ENCODE peak calls at places on chromosomes 12 and 14, in ten cellular contexts. One of them, this sample, is unnamed. For H3K4me1, the result is how much of the 10 kb centered on the place peaks cover.

GRCh38 chr14:104105071-104105821 is 19.7 kb downstream of the ASPG start:
- DNase-seq in A549: no peak
- DNase-seq in Peyer's patch: no peak
- DNase-seq in heart left ventricle: no peak
- DNase-seq in transverse colon: peak
- DNase-seq in tibial nerve: no peak
- DNase-seq in esophagus squamous epithelium: no peak
- DNase-seq in sigmoid colon: peak
- DNase-seq in uterus: no peak
- DNase-seq in ovary: peak
- DNase-seq in this sample: no peak

GRCh38 chr12:541676-542289 is 82.0 kb downstream of the B4GALNT3 start:
- DNase-seq in esophagus squamous epithelium: no peak
- DNase-seq in A549: no peak
- DNase-seq in sigmoid colon: no peak
- DNase-seq in transverse colon: no peak
- DNase-seq in Peyer's patch: no peak
- DNase-seq in ovary: no peak
- DNase-seq in tibial nerve: no peak
- DNase-seq in uterus: no peak
- DNase-seq in heart left ventricle: no peak
- DNase-seq in this sample: no peak

GRCh38 chr12:38934078-38934584 is 28.7 kb upstream of the CPNE8 start:
- DNase-seq in transverse colon: no peak
- DNase-seq in ovary: no peak
- DNase-seq in sigmoid colon: no peak
- DNase-seq in uterus: no peak
- DNase-seq in heart left ventricle: no peak
- DNase-seq in tibial nerve: no peak
- DNase-seq in A549: no peak
- DNase-seq in Peyer's patch: no peak
- DNase-seq in esophagus squamous epithelium: no peak
- DNase-seq in this sample: no peak

GRCh38 chr14:105071326-105071725 is 6.1 kb upstream of the GPR132 start:
- DNase-seq in tibial nerve: no peak
- DNase-seq in esophagus squamous epithelium: no peak
- DNase-seq in Peyer's patch: no peak
- DNase-seq in ovary: no peak
- DNase-seq in sigmoid colon: no peak
- DNase-seq in heart left ventricle: no peak
- DNase-seq in A549: no peak
- DNase-seq in transverse colon: no peak
- DNase-seq in uterus: no peak
- DNase-seq in this sample: no peak

GRCh38 chr12:111122458-111122878 is 202.1 kb upstream of the MYL2 start:
- DNase-seq in transverse colon: no peak
- DNase-seq in tibial nerve: no peak
- DNase-seq in ovary: no peak
- DNase-seq in A549: no peak
- DNase-seq in uterus: no peak
- DNase-seq in Peyer's patch: no peak
- DNase-seq in esophagus squamous epithelium: no peak
- DNase-seq in sigmoid colon: no peak
- DNase-seq in heart left ventricle: no peak
- DNase-seq in this sample: no peak

GRCh38 chr12:46153267-46153872 is 115.5 kb downstream of the SLC38A1 start:
- DNase-seq in ovary: no peak
- DNase-seq in esophagus squamous epithelium: no peak
- DNase-seq in A549: peak
- DNase-seq in sigmoid colon: no peak
- DNase-seq in Peyer's patch: no peak
- DNase-seq in tibial nerve: no peak
- DNase-seq in uterus: no peak
- DNase-seq in transverse colon: no peak
- DNase-seq in heart left ventricle: no peak
- DNase-seq in this sample: no peak

GRCh38 chr14:74978416-74978947 is 23.1 kb upstream of the PGF start:
- DNase-seq in esophagus squamous epithelium: no peak
- DNase-seq in tibial nerve: no peak
- DNase-seq in A549: no peak
- DNase-seq in uterus: no peak
- DNase-seq in heart left ventricle: no peak
- DNase-seq in ovary: no peak
- DNase-seq in sigmoid colon: no peak
- DNase-seq in transverse colon: no peak
- DNase-seq in Peyer's patch: no peak
- DNase-seq in this sample: no peak

GRCh38 chr14:100529561-100530031 is 57.6 kb downstream of the BEGAIN start:
- DNase-seq in heart left ventricle: no peak
- DNase-seq in esophagus squamous epithelium: no peak
- DNase-seq in ovary: no peak
- DNase-seq in tibial nerve: no peak
- DNase-seq in Peyer's patch: peak
- DNase-seq in uterus: no peak
- DNase-seq in transverse colon: no peak
- DNase-seq in A549: no peak
- DNase-seq in sigmoid colon: peak
- DNase-seq in this sample: peak

GRCh38 chr14:54108481-54109471 is 152.2 kb upstream of the BMP4 start:
- DNase-seq in transverse colon: no peak
- DNase-seq in esophagus squamous epithelium: no peak
- DNase-seq in uterus: no peak
- DNase-seq in A549: no peak
- DNase-seq in Peyer's patch: no peak
- DNase-seq in heart left ventricle: no peak
- DNase-seq in ovary: no peak
- DNase-seq in sigmoid colon: no peak
- DNase-seq in tibial nerve: no peak
- DNase-seq in this sample: no peak

GRCh38 chr12:18101043-18101442 is 11.1 kb upstream of the RERGL start:
- DNase-seq in heart left ventricle: no peak
- DNase-seq in esophagus squamous epithelium: no peak
- DNase-seq in Peyer's patch: no peak
- DNase-seq in tibial nerve: no peak
- DNase-seq in ovary: no peak
- DNase-seq in transverse colon: no peak
- DNase-seq in uterus: no peak
- DNase-seq in A549: no peak
- DNase-seq in sigmoid colon: no peak
- DNase-seq in this sample: no peak

GRCh38 chr12:89648211-89648930 is 60.3 kb downstream of the ATP2B1 start:
- DNase-seq in Peyer's patch: no peak
- DNase-seq in esophagus squamous epithelium: no peak
- DNase-seq in A549: no peak
- DNase-seq in ovary: no peak
- DNase-seq in heart left ventricle: no peak
- DNase-seq in uterus: no peak
- DNase-seq in transverse colon: no peak
- DNase-seq in tibial nerve: no peak
- DNase-seq in sigmoid colon: no peak
- DNase-seq in this sample: no peak

GRCh38 chr12:88993655-88994054 is 358.6 kb downstream of the DUSP6 start:
- DNase-seq in A549: peak
- DNase-seq in sigmoid colon: no peak
- DNase-seq in ovary: no peak
- DNase-seq in transverse colon: no peak
- DNase-seq in tibial nerve: no peak
- DNase-seq in uterus: no peak
- DNase-seq in esophagus squamous epithelium: no peak
- DNase-seq in heart left ventricle: no peak
- DNase-seq in Peyer's patch: no peak
- DNase-seq in this sample: no peak

GRCh38 chr14:72595152-72595551 is 298.7 kb downstream of the DPF3 start:
- DNase-seq in tibial nerve: no peak
- DNase-seq in sigmoid colon: no peak
- DNase-seq in uterus: no peak
- DNase-seq in A549: no peak
- DNase-seq in heart left ventricle: no peak
- DNase-seq in ovary: no peak
- DNase-seq in transverse colon: no peak
- DNase-seq in esophagus squamous epithelium: no peak
- DNase-seq in Peyer's patch: no peak
- DNase-seq in this sample: no peak

GRCh38 chr12:8057839-8058238 is 8.3 kb downstream of the C3AR1 start:
- DNase-seq in heart left ventricle: no peak
- DNase-seq in transverse colon: no peak
- DNase-seq in uterus: no peak
- DNase-seq in tibial nerve: no peak
- DNase-seq in ovary: no peak
- DNase-seq in Peyer's patch: no peak
- DNase-seq in A549: no peak
- DNase-seq in sigmoid colon: no peak
- DNase-seq in esophagus squamous epithelium: no peak
- DNase-seq in this sample: no peak
- H3K27ac ChIP-seq in heart left ventricle: no peak
- H3K27ac ChIP-seq in transverse colon: peak
- H3K27ac ChIP-seq in uterus: no peak
- H3K27ac ChIP-seq in tibial nerve: peak
- H3K27ac ChIP-seq in ovary: no peak
- H3K27ac ChIP-seq in Peyer's patch: no peak
- H3K27ac ChIP-seq in A549: no peak
- H3K27ac ChIP-seq in sigmoid colon: no peak
- H3K27ac ChIP-seq in esophagus squamous epithelium: no peak
- H3K27ac ChIP-seq in this sample: no peak

GRCh38 chr12:96194901-96195844 is 998 bp downstream of the ELK3 start:
- DNase-seq in sigmoid colon: peak
- DNase-seq in heart left ventricle: peak
- DNase-seq in A549: peak
- DNase-seq in esophagus squamous epithelium: no peak
- DNase-seq in uterus: peak
- DNase-seq in ovary: peak
- DNase-seq in Peyer's patch: peak
- DNase-seq in transverse colon: peak
- DNase-seq in tibial nerve: no peak
- DNase-seq in this sample: no peak

GRCh38 chr12:96197503-96198272 is 3.5 kb downstream of the ELK3 start:
- DNase-seq in uterus: no peak
- DNase-seq in esophagus squamous epithelium: no peak
- DNase-seq in sigmoid colon: no peak
- DNase-seq in ovary: no peak
- DNase-seq in Peyer's patch: no peak
- DNase-seq in tibial nerve: no peak
- DNase-seq in transverse colon: no peak
- DNase-seq in heart left ventricle: no peak
- DNase-seq in A549: peak
- DNase-seq in this sample: no peak

GRCh38 chr12:96195845-96196451 is 1.8 kb downstream of the ELK3 start:
- DNase-seq in A549: peak
- DNase-seq in esophagus squamous epithelium: no peak
- DNase-seq in uterus: peak
- DNase-seq in tibial nerve: no peak
- DNase-seq in heart left ventricle: no peak
- DNase-seq in Peyer's patch: peak
- DNase-seq in transverse colon: peak
- DNase-seq in ovary: peak
- DNase-seq in sigmoid colon: no peak
- DNase-seq in this sample: no peak

GRCh38 chr12:96198970-96199369 is 4.8 kb downstream of the ELK3 start:
- DNase-seq in heart left ventricle: no peak
- DNase-seq in esophagus squamous epithelium: no peak
- DNase-seq in uterus: no peak
- DNase-seq in sigmoid colon: no peak
- DNase-seq in Peyer's patch: no peak
- DNase-seq in transverse colon: no peak
- DNase-seq in tibial nerve: no peak
- DNase-seq in ovary: no peak
- DNase-seq in A549: no peak
- DNase-seq in this sample: no peak

DNA sequence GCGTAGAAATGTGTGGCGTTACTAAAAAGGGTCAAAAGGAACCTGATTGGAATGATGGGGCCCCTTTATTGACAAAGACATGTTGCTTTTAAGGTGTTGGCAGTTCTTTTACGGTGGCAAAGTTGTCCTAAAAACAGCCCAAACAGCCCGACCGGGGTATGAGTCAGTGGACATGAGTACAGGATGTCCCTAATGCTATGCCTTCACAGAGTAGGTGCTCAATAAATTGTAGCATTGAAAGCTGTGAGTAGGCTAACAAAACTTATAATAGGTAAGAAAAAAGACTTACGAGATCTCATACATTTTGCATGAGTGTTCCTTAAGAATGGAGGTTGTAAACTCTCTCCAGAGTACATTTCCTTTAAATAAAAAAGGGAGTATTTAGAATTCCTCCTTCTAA is 2.6 kb downstream of the ELK3 start:
- DNase-seq in esophagus squamous epithelium: no peak
- DNase-seq in ovary: no peak
- DNase-seq in sigmoid colon: no peak
- DNase-seq in heart left ventricle: no peak
- DNase-seq in Peyer's patch: no peak
- DNase-seq in tibial nerve: no peak
- DNase-seq in uterus: peak
- DNase-seq in A549: no peak
- DNase-seq in transverse colon: no peak
- DNase-seq in this sample: no peak
- H3K4me1 ChIP-seq in esophagus squamous epithelium: under half
- H3K4me1 ChIP-seq in ovary: under half
- H3K4me1 ChIP-seq in sigmoid colon: under half
- H3K4me1 ChIP-seq in heart left ventricle: half or more
- H3K4me1 ChIP-seq in Peyer's patch: under half
- H3K4me1 ChIP-seq in tibial nerve: under half
- H3K4me1 ChIP-seq in uterus: under half
- H3K4me1 ChIP-seq in A549: under half
- H3K4me1 ChIP-seq in transverse colon: under half
- H3K4me1 ChIP-seq in this sample: under half

GRCh38 chr12:49367381-49368239 is at the start of gene SPATS2:
- DNase-seq in tibial nerve: peak
- DNase-seq in A549: no peak
- DNase-seq in esophagus squamous epithelium: peak
- DNase-seq in transverse colon: peak
- DNase-seq in Peyer's patch: peak
- DNase-seq in uterus: peak
- DNase-seq in ovary: no peak
- DNase-seq in heart left ventricle: peak
- DNase-seq in sigmoid colon: peak
- DNase-seq in this sample: peak
- TF ChIP-seq POLR2A in tibial nerve: no peak
- TF ChIP-seq POLR2A in A549: peak
- TF ChIP-seq POLR2A in esophagus squamous epithelium: no peak
- TF ChIP-seq POLR2A in transverse colon: peak
- TF ChIP-seq POLR2A in Peyer's patch: peak
- TF ChIP-seq POLR2A in uterus: peak
- TF ChIP-seq POLR2A in ovary: no peak
- TF ChIP-seq POLR2A in heart left ventricle: no peak
- TF ChIP-seq POLR2A in sigmoid colon: peak
- TF ChIP-seq POLR2A in this sample: peak

DNA sequence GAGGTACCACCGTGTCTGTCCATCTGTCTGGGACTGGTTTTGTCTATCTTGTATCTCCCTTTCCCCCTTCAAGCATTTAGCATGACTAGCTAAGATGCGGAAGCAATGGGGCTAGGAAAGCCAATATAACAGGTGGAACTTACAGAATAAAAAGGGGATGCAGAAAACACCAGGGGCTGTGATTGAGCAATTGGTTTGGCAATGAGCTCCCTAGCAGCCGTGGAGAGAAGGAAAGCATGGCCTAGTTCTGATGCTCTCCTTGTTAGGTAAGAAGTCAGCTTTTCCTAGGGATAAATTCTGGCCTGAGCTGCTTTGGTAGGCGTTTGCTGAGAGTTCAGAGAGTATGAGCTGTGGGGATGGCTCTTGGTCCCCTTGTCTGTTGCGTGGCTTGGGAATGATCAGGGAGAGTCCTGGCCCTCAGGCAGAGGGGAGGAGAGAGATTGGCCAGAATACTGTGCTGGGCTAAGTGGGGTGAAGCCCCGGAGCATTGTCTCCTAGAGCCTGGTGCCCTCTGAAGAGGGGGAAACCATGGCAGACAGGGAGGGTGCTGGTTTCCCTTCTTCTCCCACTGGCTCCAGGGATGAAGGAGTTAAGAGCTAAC is 7.1 kb downstream of the SETD1B start:
- DNase-seq in ovary: no peak
- DNase-seq in A549: no peak
- DNase-seq in uterus: no peak
- DNase-seq in esophagus squamous epithelium: no peak
- DNase-seq in Peyer's patch: no peak
- DNase-seq in transverse colon: no peak
- DNase-seq in sigmoid colon: no peak
- DNase-seq in tibial nerve: no peak
- DNase-seq in heart left ventricle: no peak
- DNase-seq in this sample: no peak
- H3K27ac ChIP-seq in ovary: peak
- H3K27ac ChIP-seq in A549: peak
- H3K27ac ChIP-seq in uterus: peak
- H3K27ac ChIP-seq in esophagus squamous epithelium: peak
- H3K27ac ChIP-seq in Peyer's patch: peak
- H3K27ac ChIP-seq in transverse colon: peak
- H3K27ac ChIP-seq in sigmoid colon: peak
- H3K27ac ChIP-seq in tibial nerve: peak
- H3K27ac ChIP-seq in heart left ventricle: peak
- H3K27ac ChIP-seq in this sample: peak

This sample was measured in esophagus muscularis mucosa.